ENCODE peak calls at places on chromosome 7, in six cellular contexts. K is tibial artery, A is psoas muscle, W is right atrium auricular region, S is lower lobe of right lung, H is body of pancreas. M is an unnamed sample. For H3K4me1 and H3K36me3, the result is how much of the 10 kb centered on the place peaks cover.

GRCh38 chr7:106369349-106369748 is 84.6 kb upstream of the NAMPT start:
- DNase-seq in S (no peak), W (no peak), A (no peak), H (no peak), K (no peak), M (no peak)

GRCh38 chr7:144384555-144385245 is 18.8 kb downstream of the NOBOX start:
- DNase-seq in K (no peak), H (no peak), W (peak), A (no peak), S (no peak), M (no peak)

GRCh38 chr7:42672339-42672990 is 239.4 kb downstream of the C7orf25 start:
- DNase-seq in S (no peak), K (no peak), A (no peak), W (no peak), H (no peak), M (no peak)

GRCh38 chr7:3157541-3158287 is 114.0 kb upstream of the CARD11 start:
- DNase-seq in W (no peak), S (no peak), K (no peak), H (no peak), A (no peak), M (peak)

GRCh38 chr7:111159426-111159825 is 68.5 kb downstream of the LRRN3 start:
- DNase-seq in A (no peak), H (no peak), K (no peak), W (no peak), S (no peak), M (no peak)

GRCh38 chr7:76509931-76510877 is at the start of gene UPK3B:
- DNase-seq in S (peak), W (no peak), H (peak), K (no peak), A (no peak), M (peak)

GRCh38 chr7:51180092-51180491 is 136.5 kb downstream of the COBL start:
- DNase-seq in S (no peak), A (no peak), K (no peak), H (no peak), W (no peak), M (no peak)

GRCh38 chr7:83732305-83732704 is 83.4 kb upstream of the SEMA3E start:
- DNase-seq in S (no peak), H (no peak), W (no peak), K (no peak), A (no peak), M (no peak)

GRCh38 chr7:66078067-66078466 is 2.4 kb downstream of the ASL start:
- DNase-seq in W (no peak), S (no peak), K (no peak), A (no peak), H (no peak), M (peak)

GRCh38 chr7:91543646-91544045 is 279.4 kb downstream of the FZD1 start:
- DNase-seq in K (no peak), A (no peak), W (no peak), H (no peak), S (no peak), M (no peak)

GRCh38 chr7:46186131-46186530 is 265.1 kb upstream of the IGFBP3 start:
- DNase-seq in S (no peak), H (no peak), A (no peak), W (no peak), K (no peak), M (no peak)

GRCh38 chr7:134755422-134756022 is 23.9 kb upstream of the CALD1 start:
- DNase-seq in W (no peak), A (no peak), K (no peak), H (no peak), S (no peak), M (no peak)

GRCh38 chr7:108809356-108809755 is 239.7 kb downstream of the DNAJB9 start:
- DNase-seq in W (no peak), H (no peak), S (no peak), K (no peak), A (no peak), M (no peak)

GRCh38 chr7:108813247-108814014 is 243.8 kb downstream of the DNAJB9 start:
- DNase-seq in H (no peak), K (no peak), W (no peak), A (no peak), S (no peak), M (no peak)

GRCh38 chr7:108802639-108803038 is 233.0 kb downstream of the DNAJB9 start:
- DNase-seq in S (no peak), K (no peak), A (no peak), W (no peak), H (no peak), M (no peak)

GRCh38 chr7:108805808-108806397 is 236.2 kb downstream of the DNAJB9 start:
- DNase-seq in A (no peak), S (no peak), H (no peak), K (no peak), W (no peak), M (no peak)

DNA sequence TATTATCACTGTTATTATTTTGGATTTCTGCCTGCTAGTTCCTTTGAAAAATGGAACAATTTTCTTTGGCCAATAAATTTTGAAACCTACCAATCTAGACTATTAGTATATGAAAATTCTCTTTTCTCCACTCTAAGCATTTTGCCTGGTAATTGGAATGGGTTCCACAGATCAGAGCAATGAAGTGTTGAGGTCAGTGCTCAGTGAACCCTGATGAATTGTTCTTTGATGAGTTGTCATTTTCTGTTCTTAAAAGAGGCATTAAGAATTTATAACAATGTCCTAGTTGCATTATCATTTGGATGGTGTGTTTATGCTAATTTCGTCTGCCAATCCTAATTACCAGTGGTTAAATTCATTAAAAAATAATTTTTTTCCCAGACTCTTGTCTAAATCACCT is 238.9 kb downstream of the DNAJB9 start:
- DNase-seq in K (no peak), W (no peak), H (no peak), S (no peak), A (no peak), M (no peak)
- H3K27ac ChIP-seq in K (no peak), W (no peak), H (no peak), S (no peak), A (no peak), M (no peak)

DNA sequence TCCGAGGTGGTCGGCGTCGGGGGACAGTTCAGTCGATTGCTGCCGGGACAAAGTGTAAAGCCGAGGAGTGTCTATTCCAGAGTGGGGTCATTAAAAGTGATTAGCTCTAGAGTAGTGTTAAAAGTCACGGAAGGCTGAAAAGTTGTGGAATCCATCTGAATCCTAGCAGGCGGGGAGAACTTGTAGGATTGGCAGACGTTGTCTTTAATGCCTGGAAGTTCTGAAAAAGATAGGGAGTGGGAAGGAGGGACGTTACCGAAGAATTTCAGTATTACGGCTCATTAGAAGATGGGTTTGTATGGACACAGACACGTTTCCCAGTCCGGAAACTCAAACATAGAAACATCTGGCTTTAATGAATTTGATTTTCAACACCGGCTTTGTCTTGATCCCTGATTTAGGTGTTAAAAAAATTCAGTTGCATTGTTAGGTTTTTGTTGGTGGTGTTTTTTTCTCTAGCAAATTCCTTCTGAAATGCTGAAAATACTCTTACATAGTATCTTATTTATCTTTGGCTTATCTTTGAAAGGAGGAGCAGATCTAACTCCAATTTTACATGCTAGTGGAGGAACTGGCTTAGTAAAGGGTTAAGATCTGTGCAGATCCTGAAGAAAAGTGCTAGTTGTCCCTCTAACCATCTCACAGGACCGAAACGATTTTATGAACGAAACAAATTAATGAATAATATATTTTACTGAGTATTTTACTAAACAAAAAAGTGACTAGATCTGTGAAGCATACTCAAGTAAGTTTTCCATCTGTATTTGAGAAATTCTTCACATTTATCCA is 905 bp downstream of the MKLN1 start:
- DNase-seq in A (no peak), S (no peak), K (no peak), W (no peak), H (no peak), M (no peak)
- H3K4me1 ChIP-seq in A (under half), S (under half), K (half or more), W (under half), H (under half), M (under half)

GRCh38 chr7:128957613-128958012 is 19.9 kb downstream of the IRF5 start:
- DNase-seq in W (no peak), K (no peak), S (no peak), A (no peak), H (no peak), M (no peak)

GRCh38 chr7:128963327-128963757 is 25.6 kb downstream of the IRF5 start:
- DNase-seq in A (no peak), K (no peak), H (no peak), W (no peak), S (no peak), M (no peak)

GRCh38 chr7:128961030-128961659 is 23.4 kb downstream of the IRF5 start:
- DNase-seq in H (no peak), K (no peak), W (no peak), S (no peak), A (no peak), M (no peak)

GRCh38 chr7:128959296-128959695 is 21.6 kb downstream of the IRF5 start:
- DNase-seq in A (no peak), H (no peak), W (no peak), K (no peak), S (no peak), M (no peak)

GRCh38 chr7:128962837-128963236 is 25.1 kb downstream of the IRF5 start:
- DNase-seq in W (no peak), A (no peak), H (no peak), K (no peak), S (no peak), M (no peak)
- H3K36me3 ChIP-seq in W (half or more), A (half or more), H (under half), K (half or more), S (half or more), M (half or more)

GRCh38 chr7:44240983-44241510 is 40.3 kb downstream of the YKT6 start:
- DNase-seq in A (peak), W (peak), S (peak), H (peak), K (peak), M (peak)

GRCh38 chr7:44239361-44239760 is 38.6 kb downstream of the YKT6 start:
- DNase-seq in K (no peak), A (no peak), W (no peak), S (no peak), H (no peak), M (no peak)

GRCh38 chr7:44244282-44244681 is 43.5 kb downstream of the YKT6 start:
- DNase-seq in H (no peak), W (no peak), K (no peak), S (no peak), A (no peak), M (no peak)

GRCh38 chr7:44240376-44240775 is 39.6 kb downstream of the YKT6 start:
- DNase-seq in W (no peak), H (no peak), S (no peak), A (no peak), K (no peak), M (no peak)

GRCh38 chr7:44242091-44242490 is 41.3 kb downstream of the YKT6 start:
- DNase-seq in K (no peak), A (no peak), W (no peak), H (no peak), S (no peak), M (no peak)
- H3K27ac ChIP-seq in K (no peak), A (no peak), W (no peak), H (no peak), S (no peak), M (no peak)

GRCh38 chr7:1993776-1994740 is 238.7 kb downstream of the MAD1L1 start:
- DNase-seq in W (no peak), A (no peak), S (no peak), K (no peak), H (no peak), M (no peak)

GRCh38 chr7:1997537-1998076 is 235.1 kb downstream of the MAD1L1 start:
- DNase-seq in H (no peak), K (no peak), S (no peak), W (no peak), A (no peak), M (no peak)

GRCh38 chr7:1994931-1995330 is 237.8 kb downstream of the MAD1L1 start:
- DNase-seq in K (no peak), A (no peak), H (no peak), W (no peak), S (no peak), M (no peak)

GRCh38 chr7:1993031-1993685 is 239.6 kb downstream of the MAD1L1 start:
- DNase-seq in W (no peak), H (no peak), K (no peak), S (no peak), A (no peak), M (no peak)

DNA sequence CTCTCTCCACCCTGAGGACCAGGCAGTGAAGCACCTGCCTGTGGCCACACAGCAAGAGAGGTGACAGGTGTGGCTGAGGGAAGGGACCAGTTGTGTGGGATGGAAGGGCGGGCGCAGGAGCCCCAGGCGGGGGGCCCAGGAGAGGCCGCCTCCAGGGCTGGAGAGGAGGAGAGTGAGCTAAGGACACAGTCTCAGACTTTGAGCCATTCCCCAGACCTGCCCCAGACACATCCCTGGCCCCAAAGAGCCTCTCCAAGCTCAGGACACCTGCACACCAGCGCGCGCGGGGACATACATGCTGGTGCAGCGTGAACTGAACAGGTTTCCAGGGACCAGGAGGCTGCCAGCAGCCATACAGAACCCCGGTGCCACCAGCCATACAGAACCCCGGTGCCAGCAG is 237.3 kb downstream of the MAD1L1 start:
- DNase-seq in S (no peak), W (no peak), K (no peak), A (no peak), H (no peak), M (no peak)
- H3K4me1 ChIP-seq in S (under half), W (under half), K (under half), A (under half), H (under half), M (under half)

GRCh38 chr7:22447759-22448158 is 52.2 kb downstream of the STEAP1B start:
- DNase-seq in S (no peak), K (no peak), W (no peak), H (no peak), A (no peak), M (no peak)

GRCh38 chr7:22452142-22452763 is 47.7 kb downstream of the STEAP1B start:
- DNase-seq in W (no peak), K (no peak), A (peak), S (peak), H (peak), M (peak)

GRCh38 chr7:22457471-22457870 is 42.5 kb downstream of the STEAP1B start:
- DNase-seq in S (no peak), H (no peak), A (no peak), K (no peak), W (no peak), M (no peak)

GRCh38 chr7:22454446-22454845 is 45.5 kb downstream of the STEAP1B start:
- DNase-seq in S (no peak), K (no peak), A (no peak), H (no peak), W (no peak), M (no peak)

GRCh38 chr7:22453159-22453558 is 46.8 kb downstream of the STEAP1B start:
- DNase-seq in A (no peak), W (no peak), K (no peak), H (no peak), S (no peak), M (no peak)
- H3K36me3 ChIP-seq in A (under half), W (under half), K (under half), H (under half), S (under half), M (under half)

DNA sequence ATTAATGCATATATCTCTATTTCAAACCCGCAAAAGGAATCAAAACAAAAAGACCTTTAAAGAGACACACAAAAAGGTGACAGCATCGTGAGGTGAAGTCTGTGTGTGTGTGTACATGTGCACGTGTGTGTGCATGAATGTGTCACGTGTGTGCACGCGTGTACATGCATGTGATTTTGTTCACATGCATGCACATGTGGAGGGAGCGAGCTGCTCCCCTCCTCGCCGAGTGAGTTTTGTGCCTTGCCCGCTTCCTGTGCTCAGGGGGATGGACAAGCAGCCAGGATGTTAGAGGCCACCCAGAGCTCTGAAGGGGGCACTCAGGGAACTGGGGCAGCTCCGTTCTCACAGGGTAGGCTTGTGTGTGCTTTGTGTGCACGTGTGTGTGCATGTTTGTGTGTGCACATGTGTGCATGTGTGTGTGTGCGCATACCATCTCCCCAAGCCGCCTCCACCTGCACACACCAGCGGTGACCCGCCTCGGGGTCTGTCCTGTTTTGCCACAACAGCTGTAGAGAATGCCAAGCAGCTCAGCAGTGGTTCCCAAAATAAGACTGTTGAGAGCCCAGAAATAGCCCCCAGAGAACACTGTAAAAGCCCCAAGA is 191.2 kb downstream of the PTPRN2 start:
- DNase-seq in K (no peak), S (peak), A (no peak), H (no peak), W (no peak), M (peak)
- H3K27ac ChIP-seq in K (no peak), S (no peak), A (no peak), H (no peak), W (no peak), M (no peak)

DNA sequence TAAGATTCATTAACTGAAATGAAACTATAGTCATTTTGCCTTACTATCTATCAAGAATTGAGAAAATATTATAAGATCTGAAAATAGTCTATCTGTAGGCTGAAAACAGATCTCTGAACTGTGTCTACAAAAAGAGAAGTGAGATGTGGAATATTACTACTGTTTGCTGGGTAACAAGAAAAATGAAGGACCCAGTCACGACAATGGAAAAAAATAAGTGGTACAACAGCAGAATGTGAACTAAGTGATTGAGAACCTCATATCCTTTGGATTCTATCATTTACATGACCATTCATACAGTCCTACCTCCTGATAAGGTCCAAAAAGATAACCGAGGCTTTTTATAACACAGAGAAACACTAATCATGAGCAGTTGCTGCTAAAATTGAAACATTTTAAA is 94.3 kb downstream of the UBE2H start:
- DNase-seq in A (no peak), H (no peak), S (no peak), W (no peak), K (no peak), M (no peak)
- H3K4me1 ChIP-seq in A (half or more), H (half or more), S (half or more), W (under half), K (half or more), M (half or more)

DNA sequence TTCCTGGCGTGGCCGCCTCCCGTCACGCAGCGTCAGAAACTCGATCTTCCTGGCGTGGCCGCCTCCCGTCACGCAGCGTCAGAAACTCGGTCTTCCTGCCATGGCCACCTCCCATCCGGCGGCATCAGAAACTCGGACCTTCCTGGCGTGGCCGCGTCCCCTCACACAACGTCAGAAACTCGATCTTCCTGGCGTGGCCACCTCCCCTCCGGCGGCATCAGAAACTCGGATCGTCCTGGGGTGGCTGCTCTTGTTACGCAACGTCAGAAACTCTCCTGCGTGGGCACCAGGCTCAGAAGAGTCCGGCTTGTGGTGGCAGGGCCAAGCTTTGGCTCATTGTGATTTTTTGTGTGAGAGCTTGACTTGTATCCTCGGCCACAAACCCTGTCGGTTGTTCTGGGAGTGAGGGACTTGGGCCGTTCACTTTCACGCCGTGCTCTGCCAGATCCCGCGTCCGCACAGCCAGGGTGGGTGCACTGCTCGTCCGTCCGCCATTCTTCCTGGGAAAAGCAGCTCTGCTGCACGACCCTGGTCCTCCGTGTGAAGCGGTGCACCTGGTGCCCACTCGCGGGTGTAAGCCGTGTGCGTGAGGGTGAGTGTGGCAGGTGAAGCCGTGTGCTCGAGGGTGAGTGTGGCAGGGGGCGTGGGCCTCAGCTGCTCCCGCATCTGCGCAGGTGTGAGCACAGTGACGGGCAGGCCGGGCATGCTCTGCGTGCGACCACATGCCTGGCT is 49.4 kb upstream of the SUN1 start:
- DNase-seq in A (no peak), W (no peak), H (no peak), S (no peak), K (no peak), M (no peak)
- H3K36me3 ChIP-seq in A (under half), W (under half), H (under half), S (under half), K (under half), M (under half)

GRCh38 chr7:70355591-70356323 is 757.5 kb downstream of the AUTS2 start:
- DNase-seq in K (no peak), H (no peak), W (no peak), A (no peak), S (no peak), M (no peak)

GRCh38 chr7:70356975-70357374 is 758.7 kb downstream of the AUTS2 start:
- DNase-seq in K (no peak), A (no peak), H (no peak), S (no peak), W (no peak), M (no peak)

GRCh38 chr7:70354409-70355169 is 756.3 kb downstream of the AUTS2 start:
- DNase-seq in A (no peak), S (no peak), K (no peak), H (no peak), W (no peak), M (no peak)

GRCh38 chr7:70353948-70354335 is 755.7 kb downstream of the AUTS2 start:
- DNase-seq in K (no peak), H (no peak), A (no peak), S (no peak), W (no peak), M (no peak)

GRCh38 chr7:70356324-70356797 is 758.1 kb downstream of the AUTS2 start:
- DNase-seq in A (no peak), K (no peak), W (no peak), H (no peak), S (no peak), M (no peak)
- H3K27ac ChIP-seq in A (no peak), K (no peak), W (no peak), H (no peak), S (no peak), M (no peak)

M was measured in spleen.